ENCODE peak calls at places on chromosomes 1 and 21, in five cellular contexts. E is activated CD4-positive, CD25-positive, alpha-beta regulatory T cell treated with anti-CD3 and anti-CD28 coated beads, Interleukin-2, amount 50 U/mL, for 72 hours; A is left cardiac atrium; T is fibroblast of the conjunctiva; S is activated CD4-positive, alpha-beta T cell treated with anti-CD3 and anti-CD28 coated beads for 36 hours. N is an unnamed sample.

GRCh38 chr1:156004843-156005593 is 15.7 kb downstream of the SSR2 start:
- DNase-seq in E (no peak), A (no peak), T (no peak), S (peak), N (peak)

GRCh38 chr1:68174173-68175113 is 57.9 kb downstream of the WLS start:
- DNase-seq in E (no peak), A (peak), T (peak), S (no peak), N (no peak)

GRCh38 chr1:58927026-58927721 is 143.3 kb upstream of the JUN start:
- DNase-seq in E (no peak), A (no peak), T (no peak), S (no peak), N (no peak)

GRCh38 chr1:222257024-222257423 is 290.9 kb downstream of the HHIPL2 start:
- DNase-seq in E (no peak), A (no peak), T (no peak), S (no peak), N (no peak)

GRCh38 chr1:33634806-33635205 is 162.4 kb downstream of the ZSCAN20 start:
- DNase-seq in E (no peak), A (peak), T (no peak), S (peak), N (peak)

GRCh38 chr1:22500476-22500875 is 48.8 kb downstream of the ZBTB40 start:
- DNase-seq in E (no peak), A (peak), T (peak), S (no peak), N (peak)

GRCh38 chr21:25790122-25790951 is 55.6 kb downstream of the GABPA start:
- DNase-seq in E (no peak), A (no peak), T (peak), S (peak), N (peak)

GRCh38 chr1:179208681-179209477 is 20.6 kb downstream of the ABL2 start:
- DNase-seq in E (no peak), A (no peak), T (no peak), S (no peak), N (no peak)

GRCh38 chr1:204446413-204447111 is 34.9 kb upstream of the PPP1R15B start:
- DNase-seq in E (peak), A (peak), T (no peak), S (peak), N (peak)

GRCh38 chr1:6489799-6490180 is 1.7 kb downstream of the PLEKHG5 start:
- DNase-seq in E (peak), A (peak), T (peak), S (peak), N (peak)

GRCh38 chr1:2585318-2586092 is 1.1 kb upstream of the PRXL2B start:
- DNase-seq in E (peak), A (peak), T (peak), S (peak), N (peak)

GRCh38 chr1:48761411-48761810 is 15.3 kb downstream of the BEND5 start:
- DNase-seq in E (no peak), A (no peak), T (peak), S (no peak), N (no peak)